ENCODE peak calls at places on chromosome 14, in four cellular contexts. L is K562, B is GM12878, G is HepG2. W is an unnamed sample.

GRCh38 chr14:95275507-95275906 is 44.2 kb downstream of the CLMN start:
- DNase-seq in L (no peak), B (no peak), G (no peak), W (no peak)

GRCh38 chr14:76133103-76133502 is 18.6 kb upstream of the GPATCH2L start:
- DNase-seq in L (peak), B (no peak), G (peak), W (peak)

GRCh38 chr14:23057757-23058653 is 685 bp upstream of the CDH24 start:
- DNase-seq in L (peak), B (peak), G (peak), W (peak)

GRCh38 chr14:105853089-105853906 is 326.9 kb downstream of the TMEM121 start:
- DNase-seq in L (no peak), B (peak), G (no peak), W (no peak)

GRCh38 chr14:38207830-38208815 is at the start of gene SSTR1:
- DNase-seq in L (no peak), B (no peak), G (peak), W (peak)

GRCh38 chr14:58978336-58978735 is 210.1 kb upstream of the DAAM1 start:
- DNase-seq in L (no peak), B (no peak), G (no peak), W (no peak)

GRCh38 chr14:56417173-56417572 is 162.4 kb upstream of the TMEM260 start:
- DNase-seq in L (no peak), B (no peak), G (no peak), W (no peak)

GRCh38 chr14:56129941-56130340 is 11.7 kb downstream of the PELI2 start:
- DNase-seq in L (no peak), B (no peak), G (no peak), W (no peak)

GRCh38 chr14:100419856-100420255 is 96.7 kb downstream of the SLC25A47 start:
- DNase-seq in L (peak), B (no peak), G (peak), W (peak)

GRCh38 chr14:75487155-75487671 is 35.1 kb upstream of the BATF start:
- DNase-seq in L (no peak), B (peak), G (no peak), W (no peak)

GRCh38 chr14:93868165-93868564 is 59.0 kb upstream of the FAM181A start:
- DNase-seq in L (no peak), B (no peak), G (no peak), W (no peak)

GRCh38 chr14:103651585-103651984 is 22.6 kb downstream of the KLC1 start:
- DNase-seq in L (no peak), B (no peak), G (no peak), W (peak)

GRCh38 chr14:103650213-103650612 is 21.2 kb downstream of the KLC1 start:
- DNase-seq in L (no peak), B (no peak), G (no peak), W (no peak)

GRCh38 chr14:103649001-103649400 is 20.0 kb downstream of the KLC1 start:
- DNase-seq in L (no peak), B (no peak), G (no peak), W (no peak)

GRCh38 chr14:103641181-103641580 is 12.2 kb downstream of the KLC1 start:
- DNase-seq in L (no peak), B (no peak), G (no peak), W (no peak)

DNA sequence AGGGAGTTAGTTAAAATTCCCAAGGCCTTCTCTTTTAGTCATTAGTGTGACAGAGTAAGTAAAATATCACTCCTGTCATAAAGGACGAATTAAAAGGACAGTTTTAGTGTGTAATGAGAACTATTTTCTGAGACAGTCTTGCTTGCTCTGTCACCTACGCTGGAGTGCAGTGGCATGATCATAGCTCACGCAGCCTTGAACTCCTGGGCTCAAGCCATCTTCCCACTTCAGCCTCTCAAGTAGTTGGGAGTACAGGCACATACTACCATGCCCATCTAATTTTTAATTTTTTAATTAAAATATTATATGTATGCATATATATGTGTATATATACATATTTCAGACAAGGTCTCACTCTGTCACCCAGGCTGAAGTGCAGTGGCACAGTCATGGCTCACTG is 17.2 kb downstream of the KLC1 start:
- DNase-seq in L (no peak), B (no peak), G (no peak), W (no peak)
- TF ChIP-seq NR2C2 in L (no peak), B (no peak), G (no peak), W (no peak)

DNA sequence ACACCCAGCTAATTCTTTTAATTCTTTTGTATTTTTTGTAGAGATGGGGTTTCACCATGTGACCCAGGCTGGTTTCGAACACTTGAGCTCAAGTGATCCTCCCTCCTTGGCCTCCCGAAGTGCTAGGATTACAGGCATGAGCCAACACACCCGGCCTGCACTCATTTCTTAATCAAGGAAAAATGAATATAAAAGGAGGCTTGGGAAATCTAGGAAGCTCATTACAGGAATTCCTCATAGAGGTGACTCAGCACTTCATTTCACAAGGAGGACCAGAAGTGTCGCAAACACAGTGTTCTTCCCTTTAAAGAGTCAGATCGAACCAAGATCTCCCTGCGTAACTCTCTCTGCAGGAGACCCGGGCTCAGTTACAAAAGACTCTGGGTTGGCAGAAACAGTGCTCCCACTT is 30.3 kb downstream of the NFKBIA start:
- DNase-seq in L (no peak), B (no peak), G (peak), W (no peak)
- TF ChIP-seq NR2C2 in L (no peak), B (no peak), G (no peak), W (no peak)

GRCh38 chr14:24670594-24670993 is 36.6 kb upstream of the GZMB start:
- DNase-seq in L (no peak), B (no peak), G (no peak), W (no peak)

GRCh38 chr14:24677956-24678355 is 44.0 kb upstream of the GZMB start:
- DNase-seq in L (no peak), B (no peak), G (no peak), W (no peak)

GRCh38 chr14:24674204-24674970 is 40.4 kb upstream of the GZMB start:
- DNase-seq in L (no peak), B (no peak), G (no peak), W (no peak)

GRCh38 chr14:24673534-24674203 is 39.7 kb upstream of the GZMB start:
- DNase-seq in L (no peak), B (peak), G (no peak), W (no peak)

GRCh38 chr14:24673059-24673458 is 39.1 kb upstream of the GZMB start:
- DNase-seq in L (no peak), B (no peak), G (no peak), W (no peak)
- TF ChIP-seq NR2C2 in L (no peak), B (no peak), G (no peak), W (no peak)

GRCh38 chr14:60630129-60630528 is 19.1 kb downstream of the SIX1 start:
- DNase-seq in L (no peak), B (no peak), G (no peak), W (no peak)
- TF ChIP-seq NR2C2 in L (no peak), B (no peak), G (no peak), W (no peak)

DNA sequence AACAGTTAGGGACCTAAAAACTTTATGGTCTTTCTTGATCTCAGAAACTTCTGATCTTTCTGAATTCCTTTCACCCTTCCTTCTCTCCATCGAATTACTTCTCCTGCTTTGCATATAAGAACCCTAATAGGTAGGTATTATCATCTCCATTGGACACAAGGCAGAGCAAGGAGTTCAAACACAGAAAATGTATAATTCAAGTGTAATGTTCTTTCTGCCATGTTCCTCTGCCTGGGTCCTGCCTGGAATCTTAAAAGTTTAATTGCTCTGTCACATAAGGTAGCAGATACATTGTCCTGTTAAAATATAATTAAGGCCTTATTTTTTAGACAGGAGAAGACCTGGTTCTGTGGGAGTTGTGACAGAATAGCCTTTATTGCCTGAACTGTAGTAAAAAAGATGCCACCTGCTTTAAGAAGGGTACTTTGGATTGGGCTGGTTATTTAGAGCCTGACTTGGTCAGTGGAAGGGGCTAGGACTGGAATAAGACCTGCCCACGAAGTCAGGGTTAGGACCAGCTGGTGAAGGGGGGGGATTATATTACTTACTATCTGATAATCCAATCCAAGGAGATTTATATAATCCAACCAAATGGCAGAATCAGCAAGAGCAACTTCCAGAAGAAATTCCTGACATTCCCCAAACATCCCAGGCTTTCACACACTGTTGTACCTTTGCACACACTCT is 10.4 kb downstream of the G2E3 start:
- DNase-seq in L (no peak), B (no peak), G (peak), W (no peak)
- TF ChIP-seq NR2C2 in L (no peak), B (no peak), G (no peak), W (no peak)

DNA sequence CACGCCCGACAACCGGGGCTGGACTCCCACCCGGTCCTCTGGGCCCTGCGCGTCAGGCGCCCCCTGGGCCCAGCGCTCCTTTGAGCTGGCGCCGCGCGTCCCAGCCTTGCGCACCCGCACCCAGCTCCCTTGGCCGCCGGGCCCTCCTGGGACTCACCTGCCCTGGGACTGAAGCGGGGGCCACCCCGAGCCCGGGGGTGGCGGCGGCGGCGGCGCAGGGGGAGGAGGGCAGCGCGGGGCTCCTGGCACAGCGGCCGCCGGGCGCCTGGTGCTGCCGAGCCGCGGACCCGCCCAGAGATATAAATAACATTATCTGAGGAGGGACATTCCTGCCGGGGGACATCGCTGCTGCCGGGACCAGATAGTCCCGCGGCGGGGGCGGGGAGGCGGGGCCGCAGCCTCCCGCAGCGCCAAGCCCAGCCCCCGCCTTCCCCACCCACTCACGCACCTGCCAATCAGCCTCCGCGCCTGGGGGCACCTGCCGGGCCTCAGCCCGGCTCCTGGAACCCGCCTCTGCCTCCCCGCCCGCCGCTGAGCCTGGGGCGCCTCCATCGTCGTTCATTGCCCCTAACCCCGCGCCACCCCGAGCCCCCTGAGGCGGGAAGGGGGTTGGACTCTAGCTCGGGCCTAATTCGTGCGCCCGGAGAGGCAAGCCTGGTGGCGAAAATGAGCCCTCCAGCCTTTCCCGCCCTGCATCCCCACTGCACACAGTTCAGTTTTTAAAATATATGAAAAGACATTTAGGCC is at the start of gene SPTB:
- DNase-seq in L (peak), B (no peak), G (no peak), W (peak)
- TF ChIP-seq NR2C2 in L (no peak), B (no peak), G (no peak), W (no peak)